ENCODE peak calls at places on chromosomes 2 and 18, in five cellular contexts. U is tibial nerve, S is left ventricle myocardium inferior, G is tibial artery, T is kidney. I is an unnamed sample.

GRCh38 chr2:119702918-119703401 is 24.0 kb downstream of the TMEM177 start:
- DNase-seq in U (no peak), S (peak; percentile 58), G (no peak), T (peak; percentile 89), I (peak; percentile 69)

GRCh38 chr2:239040152-239040761 is 192.4 kb downstream of the TWIST2 start:
- DNase-seq in U (no peak), S (no peak), G (no peak), T (no peak), I (no peak)

GRCh38 chr2:183035298-183035953 is 2.8 kb downstream of the NCKAP1 start:
- DNase-seq in U (no peak), S (no peak), G (no peak), T (no peak), I (no peak)

GRCh38 chr2:101622633-101623521 is 74.6 kb upstream of the MAP4K4 start:
- DNase-seq in U (no peak), S (no peak), G (no peak), T (no peak), I (no peak)

GRCh38 chr18:3873698-3874495 is 423.9 kb downstream of the TGIF1 start:
- DNase-seq in U (no peak), S (no peak), G (no peak), T (no peak), I (no peak)

GRCh38 chr18:76457475-76457874 is 37.6 kb downstream of the ZNF516 start:
- DNase-seq in U (no peak), S (no peak), G (no peak), T (no peak), I (no peak)

GRCh38 chr2:222864296-222864695 is 3.5 kb downstream of the ACSL3 start:
- DNase-seq in U (no peak), S (no peak), G (no peak), T (no peak), I (no peak)

GRCh38 chr2:201532686-201533304 is 81.3 kb downstream of the STRADB start:
- DNase-seq in U (no peak), S (no peak), G (no peak), T (no peak), I (no peak)

GRCh38 chr2:77268626-77269025 is 253.6 kb downstream of the LRRTM4 start:
- DNase-seq in U (no peak), S (no peak), G (no peak), T (no peak), I (no peak)

GRCh38 chr2:142857247-142858154 is 20.0 kb upstream of the KYNU start:
- DNase-seq in U (no peak), S (no peak), G (no peak), T (no peak), I (no peak)

GRCh38 chr2:217797661-217798069 is 205.1 kb downstream of the TNS1 start:
- DNase-seq in U (no peak), S (peak; percentile 50), G (peak; percentile 61), T (no peak), I (peak; percentile 87)

GRCh38 chr2:112876257-112876970 is 34.6 kb upstream of the IL37 start:
- DNase-seq in U (no peak), S (no peak), G (no peak), T (no peak), I (no peak)

GRCh38 chr2:215619022-215619958 is 183.4 kb upstream of the FN1 start:
- DNase-seq in U (no peak), S (no peak), G (no peak), T (no peak), I (no peak)

GRCh38 chr2:197813093-197813787 is 8.8 kb downstream of the PLCL1 start:
- DNase-seq in U (no peak), S (no peak), G (no peak), T (no peak), I (no peak)

GRCh38 chr2:45876611-45877010 is 225.1 kb downstream of the PRKCE start:
- DNase-seq in U (no peak), S (no peak), G (no peak), T (no peak), I (no peak)

GRCh38 chr2:169664978-169665930 is 29.0 kb downstream of the CFAP210 start:
- DNase-seq in U (no peak), S (no peak), G (no peak), T (no peak), I (no peak)

GRCh38 chr2:4914551-4914950 is 777.6 kb upstream of the SOX11 start:
- DNase-seq in U (no peak), S (no peak), G (no peak), T (no peak), I (no peak)

GRCh38 chr2:137708311-137708710 is 256.0 kb upstream of the HNMT start:
- DNase-seq in U (no peak), S (no peak), G (no peak), T (no peak), I (no peak)

GRCh38 chr2:194383404-194383803 is 1273.6 kb upstream of the SLC39A10 start:
- DNase-seq in U (no peak), S (no peak), G (no peak), T (no peak), I (no peak)

GRCh38 chr2:10924441-10924840 is 12.7 kb downstream of the KCNF1 start:
- DNase-seq in U (no peak), S (no peak), G (no peak), T (no peak), I (no peak)

GRCh38 chr2:234880551-234881211 is 71.1 kb upstream of the SH3BP4 start:
- DNase-seq in U (no peak), S (no peak), G (no peak), T (no peak), I (no peak)

GRCh38 chr2:105261061-105261460 is 19.5 kb downstream of the GPR45 start:
- DNase-seq in U (no peak), S (no peak), G (no peak), T (no peak), I (no peak)

GRCh38 chr2:105257981-105258380 is 16.4 kb downstream of the GPR45 start:
- DNase-seq in U (no peak), S (no peak), G (no peak), T (no peak), I (no peak)

GRCh38 chr2:105258835-105259350 is 17.4 kb downstream of the GPR45 start:
- DNase-seq in U (no peak), S (no peak), G (no peak), T (no peak), I (no peak)

GRCh38 chr2:105262662-105263091 is 21.1 kb downstream of the GPR45 start:
- DNase-seq in U (no peak), S (no peak), G (no peak), T (no peak), I (no peak)
- H3K4me3 ChIP-seq in U (no peak overlapping the region), S (no peak overlapping the region), G (no peak overlapping the region), T (no peak overlapping the region), I (no peak overlapping the region)

GRCh38 chr2:205020673-205021072 is 475.4 kb downstream of the PARD3B start:
- DNase-seq in U (no peak), S (no peak), G (no peak), T (no peak), I (no peak)
- H3K4me3 ChIP-seq in U (no peak overlapping the region), S (no peak overlapping the region), G (no peak overlapping the region), T (no peak overlapping the region), I (no peak overlapping the region)

DNA sequence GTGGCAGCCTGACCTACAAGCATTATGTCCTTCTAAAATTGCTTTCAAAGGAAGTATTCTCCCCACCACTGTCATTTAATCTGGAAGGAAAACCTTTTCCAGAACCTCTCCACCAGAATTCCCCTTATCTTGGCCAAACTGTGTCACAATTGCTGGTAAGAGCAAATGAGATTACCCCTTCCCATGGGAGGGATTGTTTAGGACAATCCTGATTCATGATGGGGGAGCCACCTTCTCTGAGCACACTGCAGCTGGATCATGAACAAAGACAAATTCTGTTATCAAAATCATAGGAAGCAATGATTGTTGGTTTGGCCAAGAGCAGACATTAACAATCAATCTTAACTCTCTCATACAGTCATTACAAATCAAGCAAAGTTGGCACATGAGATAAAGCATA is 18.1 kb upstream of the ATOH8 start:
- DNase-seq in U (no peak), S (no peak), G (no peak), T (no peak), I (no peak)
- H3K4me3 ChIP-seq in U (no peak overlapping the region), S (no peak overlapping the region), G (no peak overlapping the region), T (no peak overlapping the region), I (no peak overlapping the region)

DNA sequence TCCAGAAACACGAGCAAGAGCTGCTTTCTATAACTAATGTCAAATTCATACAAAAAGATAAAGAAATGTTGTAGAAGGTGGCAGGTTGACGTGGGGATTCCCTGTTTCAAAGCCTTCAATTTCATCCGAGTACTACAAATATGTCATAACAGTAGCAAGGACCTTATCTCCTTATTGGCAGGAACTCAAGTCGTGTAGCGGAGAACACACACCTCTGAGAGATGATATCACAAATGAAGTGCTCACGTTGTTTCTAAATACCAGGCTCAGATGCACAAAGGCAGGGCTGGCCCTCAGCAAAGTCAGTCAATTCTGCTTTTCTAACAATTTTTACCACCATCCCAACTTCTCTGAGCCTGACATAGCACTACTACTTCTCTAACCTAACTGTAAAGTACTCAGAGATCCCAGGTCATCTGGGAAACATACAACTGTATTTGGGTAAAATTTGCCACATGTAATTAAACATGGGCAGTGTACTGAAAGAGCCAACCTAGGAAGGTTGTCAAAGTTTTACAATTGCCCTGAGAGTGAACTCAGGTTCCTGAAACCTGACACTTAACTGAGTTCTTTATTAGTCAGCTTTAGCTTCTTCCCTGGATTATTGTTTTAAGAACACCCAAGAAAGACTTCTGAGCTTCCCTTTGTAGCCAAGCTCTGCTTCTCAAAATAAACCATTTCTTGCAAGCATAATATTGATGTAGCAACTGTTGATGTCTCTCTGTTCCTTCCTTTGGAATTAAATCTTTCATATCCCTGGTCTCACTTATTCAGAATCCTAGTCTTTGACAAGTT is 813.7 kb upstream of the ACVR2A start:
- DNase-seq in U (no peak), S (no peak), G (no peak), T (no peak), I (no peak)
- H3K4me3 ChIP-seq in U (no peak overlapping the region), S (no peak overlapping the region), G (no peak overlapping the region), T (no peak overlapping the region), I (no peak overlapping the region)

GRCh38 chr2:86216577-86217555 is 17.6 kb downstream of the MRPL35 start:
- DNase-seq in U (no peak), S (no peak), G (no peak), T (no peak), I (no peak)
- H3K4me3 ChIP-seq in U (no peak overlapping the region), S (peak overlapping the region; percentile 34), G (no peak overlapping the region), T (no peak overlapping the region), I (peak overlapping the region; percentile 34)